ENCODE peak calls at places on chromosomes 13 and 19, in eight cellular contexts. One of them, this sample, is unnamed.

GRCh38 chr19:1864480-1865171 is 1.2 kb upstream of the KLF16 start:
- DNase-seq in substantia nigra: peak
- DNase-seq in Kasumi-1: peak
- DNase-seq in GM12878: no peak
- DNase-seq in T-helper 17 cell: peak
- DNase-seq in CD4-positive, alpha-beta T cell: peak
- DNase-seq in HS-5: no peak
- DNase-seq in ACHN: peak
- DNase-seq in this sample: peak

GRCh38 chr19:14979498-14980255 is at the start of gene SLC1A6:
- DNase-seq in T-helper 17 cell: no peak
- DNase-seq in CD4-positive, alpha-beta T cell: no peak
- DNase-seq in Kasumi-1: no peak
- DNase-seq in substantia nigra: no peak
- DNase-seq in ACHN: no peak
- DNase-seq in GM12878: no peak
- DNase-seq in HS-5: no peak
- DNase-seq in this sample: no peak

GRCh38 chr13:46992383-46992952 is 95.6 kb upstream of the HTR2A start:
- DNase-seq in Kasumi-1: peak
- DNase-seq in HS-5: no peak
- DNase-seq in GM12878: no peak
- DNase-seq in CD4-positive, alpha-beta T cell: no peak
- DNase-seq in ACHN: peak
- DNase-seq in T-helper 17 cell: no peak
- DNase-seq in substantia nigra: no peak
- DNase-seq in this sample: no peak

GRCh38 chr13:52104624-52105023 is 24.2 kb downstream of the NEK5 start:
- DNase-seq in ACHN: peak
- DNase-seq in substantia nigra: no peak
- DNase-seq in Kasumi-1: no peak
- DNase-seq in HS-5: no peak
- DNase-seq in T-helper 17 cell: no peak
- DNase-seq in GM12878: no peak
- DNase-seq in CD4-positive, alpha-beta T cell: no peak
- DNase-seq in this sample: no peak

GRCh38 chr19:55304980-55305379 is 20.2 kb downstream of the TMEM150B start:
- DNase-seq in CD4-positive, alpha-beta T cell: no peak
- DNase-seq in Kasumi-1: no peak
- DNase-seq in GM12878: no peak
- DNase-seq in substantia nigra: no peak
- DNase-seq in T-helper 17 cell: no peak
- DNase-seq in HS-5: no peak
- DNase-seq in ACHN: no peak
- DNase-seq in this sample: no peak

GRCh38 chr13:57682128-57682716 is 50.7 kb downstream of the PCDH17 start:
- DNase-seq in HS-5: no peak
- DNase-seq in substantia nigra: no peak
- DNase-seq in GM12878: no peak
- DNase-seq in T-helper 17 cell: no peak
- DNase-seq in ACHN: no peak
- DNase-seq in CD4-positive, alpha-beta T cell: no peak
- DNase-seq in Kasumi-1: no peak
- DNase-seq in this sample: no peak

GRCh38 chr19:42919757-42920079 is 2.0 kb upstream of the PSG6 start:
- DNase-seq in GM12878: no peak
- DNase-seq in HS-5: no peak
- DNase-seq in Kasumi-1: no peak
- DNase-seq in T-helper 17 cell: no peak
- DNase-seq in ACHN: no peak
- DNase-seq in CD4-positive, alpha-beta T cell: no peak
- DNase-seq in substantia nigra: no peak
- DNase-seq in this sample: no peak

GRCh38 chr13:19810151-19810550 is 27.4 kb upstream of the PSPC1 start:
- DNase-seq in GM12878: no peak
- DNase-seq in CD4-positive, alpha-beta T cell: no peak
- DNase-seq in Kasumi-1: no peak
- DNase-seq in HS-5: no peak
- DNase-seq in ACHN: no peak
- DNase-seq in T-helper 17 cell: no peak
- DNase-seq in substantia nigra: no peak
- DNase-seq in this sample: no peak

GRCh38 chr13:23674795-23675640 is 104.8 kb downstream of the TNFRSF19 start:
- DNase-seq in Kasumi-1: no peak
- DNase-seq in T-helper 17 cell: no peak
- DNase-seq in GM12878: no peak
- DNase-seq in CD4-positive, alpha-beta T cell: no peak
- DNase-seq in substantia nigra: no peak
- DNase-seq in ACHN: no peak
- DNase-seq in HS-5: peak
- DNase-seq in this sample: peak